ENCODE peak calls at places on chromosomes 6 and 20, in four cellular contexts. Q, S, H and X are unnamed samples.

GRCh38 chr20:9518776-9519175 is 4.4 kb downstream of the LAMP5 start:
- DNase-seq in Q (no peak), S (no peak), H (no peak), X (no peak)

GRCh38 chr6:126071000-126071647 is 84.8 kb downstream of the TRMT11 start:
- DNase-seq in Q (no peak), S (no peak), H (no peak), X (no peak)

GRCh38 chr6:143271024-143271423 is 179.5 kb downstream of the ADAT2 start:
- DNase-seq in Q (peak; percentile 81), S (no peak), H (peak; percentile 87), X (no peak)

GRCh38 chr6:31293343-31293742 is 21.5 kb upstream of the HLA-C start:
- DNase-seq in Q (peak; percentile 57), S (peak; percentile 36), H (peak; percentile 40), X (no peak)

GRCh38 chr20:5024103-5024502 is 22.8 kb upstream of the SLC23A2 start:
- DNase-seq in Q (peak; percentile 26), S (no peak), H (peak; percentile 58), X (no peak)

GRCh38 chr6:44097782-44098317 is 29.4 kb downstream of the MRPL14 start:
- DNase-seq in Q (no peak), S (no peak), H (no peak), X (no peak)

GRCh38 chr20:52180167-52180840 is 11.3 kb downstream of the ZFP64 start:
- DNase-seq in Q (no peak), S (no peak), H (no peak), X (no peak)

GRCh38 chr6:38483526-38483925 is 156.2 kb downstream of the BTBD9 start:
- DNase-seq in Q (no peak), S (no peak), H (no peak), X (no peak)

GRCh38 chr6:143449731-143450452 is 603 bp downstream of the ADAT2 start:
- DNase-seq in Q (peak; percentile 60), S (peak; percentile 71), H (peak; percentile 59), X (no peak)

GRCh38 chr6:22556298-22556697 is 13.1 kb upstream of the HDGFL1 start:
- DNase-seq in Q (no peak), S (no peak), H (no peak), X (no peak)

GRCh38 chr6:56073315-56073714 is 174.1 kb downstream of the COL21A1 start:
- DNase-seq in Q (peak; percentile 69), S (no peak), H (peak; percentile 38), X (no peak)

GRCh38 chr6:52457096-52457495 is 37.0 kb downstream of the EFHC1 start:
- DNase-seq in Q (no peak), S (no peak), H (no peak), X (no peak)

GRCh38 chr6:96743496-96743895 is 93.8 kb downstream of the GPR63 start:
- DNase-seq in Q (no peak), S (no peak), H (no peak), X (no peak)

GRCh38 chr6:1535295-1535694 is 74.4 kb upstream of the FOXC1 start:
- DNase-seq in Q (no peak), S (no peak), H (no peak), X (no peak)

GRCh38 chr20:38386004-38386403 is 39.7 kb downstream of the LBP start:
- DNase-seq in Q (no peak), S (no peak), H (no peak), X (no peak)

GRCh38 chr6:132143258-132143657 is 192.1 kb upstream of the CCN2 start:
- DNase-seq in Q (no peak), S (no peak), H (no peak), X (no peak)
- TF ChIP-seq CTCF in Q (no peak), S (no peak), H (no peak), X (no peak)

DNA sequence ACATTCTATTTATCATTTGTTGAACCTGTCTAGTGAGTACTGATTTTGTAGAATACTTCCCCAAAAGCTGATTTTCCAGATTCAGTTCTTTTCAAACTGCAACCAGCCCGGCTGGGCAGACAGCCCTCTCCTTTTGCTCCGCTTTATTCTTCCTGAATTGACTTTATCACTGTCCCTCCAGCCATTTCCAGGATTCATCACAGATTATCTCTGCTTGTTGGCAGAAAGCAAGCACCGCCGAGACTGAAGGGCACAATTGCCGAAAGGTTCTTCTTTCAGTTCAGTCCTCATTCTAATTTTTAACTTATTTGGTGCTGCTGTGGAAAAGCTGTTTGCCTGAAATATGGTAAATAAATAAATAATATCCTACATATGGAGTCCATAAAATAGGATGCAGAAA is 369.1 kb upstream of the FLRT3 start:
- DNase-seq in Q (no peak), S (no peak), H (no peak), X (no peak)
- H3K36me3 ChIP-seq in Q (no peaks in the 10 kb centered on the region), S (no peaks in the 10 kb centered on the region), H (no peaks in the 10 kb centered on the region), X (no peaks in the 10 kb centered on the region)

DNA sequence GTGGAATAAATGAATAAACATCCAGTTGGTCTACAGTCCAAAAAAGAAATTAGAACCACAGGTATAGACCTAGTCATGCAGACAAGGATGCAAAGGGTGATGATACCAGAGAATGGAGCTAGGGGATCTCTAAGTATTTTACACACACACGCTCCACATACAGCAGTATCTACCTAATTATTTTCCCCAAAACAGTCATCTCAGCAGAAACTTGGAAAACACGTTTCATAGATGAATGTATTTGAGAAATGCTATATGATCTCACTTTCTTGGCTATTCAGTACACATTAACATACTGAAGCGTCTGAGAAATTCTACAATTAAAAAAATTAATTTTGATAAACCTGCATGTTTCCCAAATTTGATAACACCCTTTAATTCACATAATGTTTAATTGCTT is 155.3 kb downstream of the MTFR2 start:
- DNase-seq in Q (no peak), S (no peak), H (no peak), X (no peak)
- H3K27ac ChIP-seq in Q (no peak overlapping the region), S (no peak overlapping the region), H (no peak overlapping the region), X (peak overlapping the region; percentile 59)

GRCh38 chr20:53337419-53338101 is 256.1 kb downstream of the ZNF217 start:
- DNase-seq in Q (no peak), S (no peak), H (no peak), X (no peak)
- TF ChIP-seq CTCF in Q (no peak), S (no peak), H (no peak), X (no peak)

GRCh38 chr20:63276956-63277355 is 4.3 kb downstream of the ARFGAP1 start:
- DNase-seq in Q (no peak), S (no peak), H (no peak), X (no peak)
- H3K36me3 ChIP-seq in Q (peaks cover 20% of the 10 kb centered on the region), S (peaks cover 46% of the 10 kb centered on the region), H (peaks cover 33% of the 10 kb centered on the region), X (peaks cover 57% of the 10 kb centered on the region)